ENCODE peak calls at places on chromosome 3, in seven cellular contexts. D is T-helper 17 cell; X is LoVo; L is activated gamma-delta T cell; U is ELR; P is AG04450; F is stimulated activated CD4-positive, alpha-beta T cell treated with anti-CD3 and anti-CD28 coated beads, Interleukin-1b, Interleukin-23, amount 100 ng/mL, for 1 hour. N is an unnamed sample.

GRCh38 chr3:133763797-133764734 is 17.9 kb downstream of the TF start:
- DNase-seq in L (no peak), P (no peak), D (no peak), X (no peak), U (no peak), F (no peak), N (no peak)

GRCh38 chr3:54939591-54940300 is 11.9 kb upstream of the LRTM1 start:
- DNase-seq in P (no peak), X (no peak), D (no peak), F (no peak), L (no peak), U (peak), N (no peak)

GRCh38 chr3:142275856-142276255 is 50.5 kb upstream of the GK5 start:
- DNase-seq in L (no peak), X (no peak), P (peak), F (no peak), D (no peak), U (peak), N (no peak)

GRCh38 chr3:141366285-141367037 is 1.8 kb upstream of the ZBTB38 start:
- DNase-seq in X (peak), U (peak), D (no peak), F (no peak), P (peak), L (no peak), N (no peak)

GRCh38 chr3:125684199-125684598 is 88.9 kb upstream of the OSBPL11 start:
- DNase-seq in D (no peak), F (no peak), X (no peak), U (peak), L (no peak), P (no peak), N (peak)

GRCh38 chr3:105674437-105675065 is 194.3 kb downstream of the CBLB start:
- DNase-seq in L (no peak), X (no peak), U (no peak), F (no peak), D (no peak), P (no peak), N (no peak)

GRCh38 chr3:65377637-65378036 is 661.1 kb downstream of the MAGI1 start:
- DNase-seq in U (no peak), P (no peak), F (no peak), L (no peak), D (no peak), X (no peak), N (no peak)

GRCh38 chr3:26712211-26713026 is 89.8 kb downstream of the LRRC3B start:
- DNase-seq in D (no peak), P (no peak), F (no peak), L (no peak), X (peak), U (peak), N (peak)

GRCh38 chr3:29850641-29851040 is 569.8 kb downstream of the RBMS3 start:
- DNase-seq in F (no peak), L (no peak), U (no peak), X (no peak), P (no peak), D (no peak), N (no peak)

N was measured in NT2/D1.